ENCODE peak calls at places on chromosome 11, in nine cellular contexts. A, D, F, N, I, R, O, G and M are unnamed samples.

GRCh38 chr11:74672956-74673895 is 58.0 kb downstream of the CHRDL2 start:
- DNase-seq in A (no peak), D (no peak), F (peak; percentile 97), N (no peak), I (no peak), R (peak; percentile 87), O (no peak), G (no peak), M (peak; percentile 32)

GRCh38 chr11:64543818-64544217 is 47.2 kb upstream of the SLC22A12 start:
- DNase-seq in A (no peak), D (no peak), F (no peak), N (no peak), I (no peak), R (no peak), O (no peak), G (no peak), M (no peak)

GRCh38 chr11:3121416-3121815 is 43.7 kb downstream of the OSBPL5 start:
- DNase-seq in A (no peak), D (no peak), F (no peak), N (no peak), I (no peak), R (no peak), O (no peak), G (no peak), M (no peak)

GRCh38 chr11:56783448-56784041 is 35.0 kb upstream of the OR9G4 start:
- DNase-seq in A (no peak), D (peak; percentile 66), F (peak; percentile 35), N (peak; percentile 12), I (no peak), R (peak; percentile 0), O (no peak), G (peak; percentile 70), M (peak; percentile 17)

GRCh38 chr11:14411818-14412217 is 52.8 kb upstream of the RRAS2 start:
- DNase-seq in A (no peak), D (no peak), F (peak; percentile 85), N (no peak), I (no peak), R (no peak), O (no peak), G (no peak), M (peak; percentile 20)

GRCh38 chr11:65298655-65299179 is 15.9 kb upstream of the CDC42EP2 start:
- DNase-seq in A (peak; percentile 28), D (no peak), F (peak; percentile 77), N (no peak), I (no peak), R (no peak), O (no peak), G (no peak), M (no peak)

GRCh38 chr11:73528420-73528819 is 69.5 kb downstream of the FAM168A start:
- DNase-seq in A (no peak), D (peak; percentile 16), F (no peak), N (no peak), I (no peak), R (no peak), O (no peak), G (no peak), M (no peak)

GRCh38 chr11:108733479-108734116 is 68.7 kb downstream of the DDX10 start:
- DNase-seq in A (no peak), D (no peak), F (peak; percentile 38), N (peak; percentile 38), I (peak; percentile 22), R (no peak), O (no peak), G (no peak), M (no peak)

GRCh38 chr11:113242767-113243397 is 71.5 kb upstream of the TTC12 start:
- DNase-seq in A (peak; percentile 34), D (no peak), F (peak; percentile 22), N (no peak), I (peak; percentile 11), R (no peak), O (no peak), G (peak; percentile 88), M (no peak)

GRCh38 chr11:23569547-23569946 is 709.3 kb upstream of the CCDC179 start:
- DNase-seq in A (no peak), D (no peak), F (no peak), N (no peak), I (no peak), R (no peak), O (no peak), G (peak; percentile 73), M (no peak)